ENCODE peak calls at places on chromosomes 2 and 18, in ten cellular contexts. D is right cardiac atrium; U is left lung; V is left ventricle myocardium superior; A is Right ventricle myocardium superior; J is CD8-positive, alpha-beta T cell; E is stimulated activated effector memory CD8-positive, alpha-beta T cell treated with anti-CD3 and anti-CD28 coated beads, Interleukin-12 subunit alpha, Interleukin-12 subunit beta, amount 100 ng/mL, for 72 hours; X is upper lobe of left lung; Y is activated naive CD8-positive, alpha-beta T cell treated with anti-CD3 and anti-CD28 coated beads, Interleukin-2, amount 10 ng/mL, durations not matched to agents 7 days and 5 days; F is PC-3. K is an unnamed sample.

GRCh38 chr18:42039396-42039795 is 84.4 kb downstream of the PIK3C3 start:
- ATAC-seq in A (no peak), U (no peak), Y (no peak), F (no peak), E (no peak), D (no peak), J (no peak), X (no peak), V (no peak), K (peak)

GRCh38 chr2:11534078-11534745 is 367 bp downstream of the GREB1 start:
- ATAC-seq in A (no peak), U (no peak), V (no peak), D (no peak), J (no peak), F (no peak), X (no peak), Y (no peak), E (peak), K (no peak)

GRCh38 chr2:237530472-237531433 is 35.6 kb upstream of the PRLH start:
- ATAC-seq in U (no peak), V (no peak), A (no peak), E (no peak), D (no peak), Y (no peak), F (no peak), X (peak), J (no peak), K (no peak)

GRCh38 chr2:172012688-172013358 is 13.1 kb downstream of the METAP1D start:
- ATAC-seq in D (no peak), X (no peak), E (no peak), Y (no peak), J (no peak), F (no peak), A (no peak), V (no peak), U (no peak), K (no peak)

GRCh38 chr18:69330345-69330744 is 70.3 kb upstream of the DOK6 start:
- ATAC-seq in F (no peak), A (no peak), Y (no peak), E (no peak), V (no peak), J (no peak), D (no peak), U (no peak), X (no peak), K (no peak)

GRCh38 chr2:144323946-144324345 is 196.0 kb downstream of the ZEB2 start:
- ATAC-seq in A (no peak), X (no peak), F (peak), E (peak), J (no peak), Y (no peak), V (no peak), D (no peak), U (no peak), K (no peak)

GRCh38 chr2:52416340-52416739 is 1351.3 kb upstream of the CHAC2 start:
- ATAC-seq in D (no peak), J (no peak), A (no peak), E (no peak), Y (no peak), V (no peak), F (peak), X (no peak), U (no peak), K (no peak)

GRCh38 chr18:49162226-49162848 is 211.6 kb upstream of the SMAD7 start:
- ATAC-seq in Y (no peak), F (no peak), D (peak), J (no peak), X (no peak), E (no peak), U (no peak), V (no peak), A (no peak), K (no peak)

GRCh38 chr2:197952540-197953202 is 148.3 kb downstream of the PLCL1 start:
- ATAC-seq in U (no peak), J (no peak), F (no peak), V (no peak), A (no peak), E (peak), Y (no peak), D (no peak), X (no peak), K (no peak)

GRCh38 chr2:233059547-233059796 is 670 bp upstream of the INPP5D start:
- ATAC-seq in F (no peak), J (no peak), U (no peak), E (no peak), D (no peak), V (no peak), Y (no peak), X (no peak), A (no peak), K (no peak)

GRCh38 chr2:69572640-69573039 is 70.9 kb downstream of the AAK1 start:
- ATAC-seq in V (peak), J (no peak), D (peak), X (peak), F (peak), U (peak), Y (no peak), A (peak), E (no peak), K (no peak)

GRCh38 chr2:171069286-171069956 is 91.3 kb downstream of the TLK1 start:
- ATAC-seq in A (no peak), X (no peak), V (no peak), J (no peak), D (no peak), Y (no peak), E (no peak), U (no peak), F (no peak), K (no peak)

GRCh38 chr2:4973973-4974372 is 718.2 kb upstream of the SOX11 start:
- ATAC-seq in D (peak), Y (no peak), F (no peak), X (no peak), V (no peak), J (no peak), A (no peak), U (no peak), E (peak), K (no peak)

GRCh38 chr2:119746836-119747235 is 12.9 kb upstream of the PTPN4 start:
- ATAC-seq in A (no peak), D (peak), Y (no peak), J (no peak), F (peak), E (no peak), V (no peak), X (peak), U (no peak), K (peak)

GRCh38 chr2:207394812-207395534 is 134.8 kb upstream of the CREB1 start:
- ATAC-seq in U (peak), E (peak), A (no peak), V (no peak), X (peak), F (peak), D (peak), Y (no peak), J (no peak), K (peak)

GRCh38 chr18:42706618-42707017 is 408.9 kb downstream of the RIT2 start:
- ATAC-seq in D (no peak), X (no peak), E (no peak), J (no peak), U (no peak), Y (no peak), F (no peak), V (no peak), A (no peak), K (no peak)

GRCh38 chr2:200847268-200847667 is 17.2 kb downstream of the CLK1 start:
- ATAC-seq in X (no peak), U (no peak), J (no peak), E (no peak), V (no peak), A (no peak), D (no peak), F (no peak), Y (no peak), K (no peak)

GRCh38 chr18:23992941-23993280 is 21.6 kb upstream of the TTC39C start:
- ATAC-seq in Y (no peak), A (no peak), V (no peak), J (peak), X (no peak), F (no peak), U (no peak), D (no peak), E (peak), K (no peak)

K was measured in SK-N-SH treated with all-trans-retinoic acid at 6 μM for 48 hours.